ENCODE peak calls at places on chromosome 6, in ten cellular contexts. One of them, this sample, is unnamed.
A peak's percentile ranks its signal among the peaks of the same experiment; 100 is the strongest.

GRCh38 chr6:89313006-89313405 is 2.1 kb downstream of the GABRR2 start:
- DNase-seq in glutamatergic neuron: no peak
- DNase-seq in A549: no peak
- DNase-seq in osteocyte: no peak
- DNase-seq in GM06990: no peak
- DNase-seq in MCF 10A: peak; percentile 83
- DNase-seq in HCT116: no peak
- DNase-seq in heart right ventricle: peak; percentile 68
- DNase-seq in GM12865: no peak
- DNase-seq in RWPE1: no peak
- DNase-seq in this sample: peak; percentile 88

GRCh38 chr6:114119056-114119455 is 148.1 kb upstream of the HDAC2 start:
- DNase-seq in HCT116: no peak
- DNase-seq in MCF 10A: no peak
- DNase-seq in osteocyte: no peak
- DNase-seq in A549: no peak
- DNase-seq in glutamatergic neuron: no peak
- DNase-seq in GM06990: no peak
- DNase-seq in RWPE1: no peak
- DNase-seq in GM12865: no peak
- DNase-seq in heart right ventricle: no peak
- DNase-seq in this sample: no peak

GRCh38 chr6:68473433-68474210 is 161.5 kb upstream of the ADGRB3 start:
- DNase-seq in MCF 10A: peak; percentile 10
- DNase-seq in GM06990: no peak
- DNase-seq in glutamatergic neuron: no peak
- DNase-seq in RWPE1: no peak
- DNase-seq in GM12865: no peak
- DNase-seq in HCT116: no peak
- DNase-seq in osteocyte: no peak
- DNase-seq in A549: no peak
- DNase-seq in heart right ventricle: no peak
- DNase-seq in this sample: no peak

GRCh38 chr6:130516604-130517003 is 150.8 kb downstream of the TMEM200A start:
- DNase-seq in HCT116: no peak
- DNase-seq in glutamatergic neuron: no peak
- DNase-seq in osteocyte: no peak
- DNase-seq in GM12865: peak; percentile 19
- DNase-seq in MCF 10A: no peak
- DNase-seq in GM06990: no peak
- DNase-seq in heart right ventricle: no peak
- DNase-seq in RWPE1: no peak
- DNase-seq in A549: no peak
- DNase-seq in this sample: no peak

GRCh38 chr6:54112171-54112650 is 968 bp downstream of the MLIP start:
- DNase-seq in MCF 10A: no peak
- DNase-seq in HCT116: no peak
- DNase-seq in GM06990: no peak
- DNase-seq in glutamatergic neuron: no peak
- DNase-seq in RWPE1: no peak
- DNase-seq in osteocyte: no peak
- DNase-seq in GM12865: no peak
- DNase-seq in A549: no peak
- DNase-seq in heart right ventricle: no peak
- DNase-seq in this sample: no peak

GRCh38 chr6:45480697-45481415 is 103.1 kb upstream of the SUPT3H start:
- DNase-seq in glutamatergic neuron: no peak
- DNase-seq in RWPE1: no peak
- DNase-seq in MCF 10A: peak; percentile 59
- DNase-seq in A549: no peak
- DNase-seq in GM12865: no peak
- DNase-seq in HCT116: no peak
- DNase-seq in GM06990: no peak
- DNase-seq in heart right ventricle: no peak
- DNase-seq in osteocyte: no peak
- DNase-seq in this sample: no peak

GRCh38 chr6:69390125-69390524 is 406.7 kb downstream of the LMBRD1 start:
- DNase-seq in GM06990: no peak
- DNase-seq in RWPE1: no peak
- DNase-seq in MCF 10A: no peak
- DNase-seq in A549: no peak
- DNase-seq in glutamatergic neuron: no peak
- DNase-seq in HCT116: no peak
- DNase-seq in osteocyte: no peak
- DNase-seq in GM12865: peak; percentile 2
- DNase-seq in heart right ventricle: no peak
- DNase-seq in this sample: no peak

GRCh38 chr6:3457710-3458605 is 1.1 kb upstream of the SLC22A23 start:
- DNase-seq in RWPE1: peak; percentile 34
- DNase-seq in osteocyte: no peak
- DNase-seq in HCT116: peak; percentile 42
- DNase-seq in A549: no peak
- DNase-seq in glutamatergic neuron: peak; percentile 45
- DNase-seq in GM12865: no peak
- DNase-seq in GM06990: no peak
- DNase-seq in MCF 10A: peak; percentile 72
- DNase-seq in heart right ventricle: peak; percentile 7
- DNase-seq in this sample: no peak

GRCh38 chr6:46210294-46210693 is 39.5 kb upstream of the ENPP5 start:
- DNase-seq in A549: no peak
- DNase-seq in GM12865: no peak
- DNase-seq in RWPE1: no peak
- DNase-seq in GM06990: no peak
- DNase-seq in HCT116: no peak
- DNase-seq in osteocyte: no peak
- DNase-seq in MCF 10A: no peak
- DNase-seq in glutamatergic neuron: no peak
- DNase-seq in heart right ventricle: no peak
- DNase-seq in this sample: no peak

GRCh38 chr6:79180082-79180481 is 54.4 kb downstream of the HMGN3 start:
- DNase-seq in RWPE1: no peak
- DNase-seq in GM12865: no peak
- DNase-seq in GM06990: no peak
- DNase-seq in glutamatergic neuron: no peak
- DNase-seq in A549: no peak
- DNase-seq in osteocyte: no peak
- DNase-seq in HCT116: no peak
- DNase-seq in heart right ventricle: no peak
- DNase-seq in MCF 10A: no peak
- DNase-seq in this sample: no peak

GRCh38 chr6:48835421-48835958 is 627.6 kb downstream of the MMUT start:
- DNase-seq in GM12865: peak; percentile 5
- DNase-seq in MCF 10A: peak; percentile 45
- DNase-seq in glutamatergic neuron: no peak
- DNase-seq in HCT116: no peak
- DNase-seq in heart right ventricle: no peak
- DNase-seq in A549: no peak
- DNase-seq in osteocyte: no peak
- DNase-seq in RWPE1: no peak
- DNase-seq in GM06990: no peak
- DNase-seq in this sample: no peak

GRCh38 chr6:136405410-136406029 is 115.9 kb upstream of the BCLAF1 start:
- DNase-seq in HCT116: no peak
- DNase-seq in heart right ventricle: no peak
- DNase-seq in RWPE1: no peak
- DNase-seq in osteocyte: no peak
- DNase-seq in MCF 10A: peak; percentile 4
- DNase-seq in glutamatergic neuron: no peak
- DNase-seq in GM12865: no peak
- DNase-seq in A549: no peak
- DNase-seq in GM06990: no peak
- DNase-seq in this sample: no peak

GRCh38 chr6:111086685-111087084 is 618 bp upstream of the SLC16A10 start:
- DNase-seq in glutamatergic neuron: no peak
- DNase-seq in GM06990: no peak
- DNase-seq in HCT116: no peak
- DNase-seq in MCF 10A: no peak
- DNase-seq in osteocyte: no peak
- DNase-seq in RWPE1: no peak
- DNase-seq in heart right ventricle: no peak
- DNase-seq in GM12865: no peak
- DNase-seq in A549: no peak
- DNase-seq in this sample: no peak

GRCh38 chr6:135212935-135213334 is 31.8 kb downstream of the MYB start:
- DNase-seq in MCF 10A: peak; percentile 39
- DNase-seq in glutamatergic neuron: no peak
- DNase-seq in GM12865: no peak
- DNase-seq in RWPE1: peak; percentile 31
- DNase-seq in GM06990: no peak
- DNase-seq in osteocyte: no peak
- DNase-seq in heart right ventricle: no peak
- DNase-seq in A549: no peak
- DNase-seq in HCT116: no peak
- DNase-seq in this sample: peak; percentile 74

GRCh38 chr6:31479151-31479932 is 18.6 kb upstream of the MICB start:
- DNase-seq in RWPE1: no peak
- DNase-seq in osteocyte: peak; percentile 57
- DNase-seq in A549: no peak
- DNase-seq in heart right ventricle: no peak
- DNase-seq in GM12865: no peak
- DNase-seq in HCT116: no peak
- DNase-seq in GM06990: no peak
- DNase-seq in glutamatergic neuron: no peak
- DNase-seq in MCF 10A: no peak
- DNase-seq in this sample: no peak

DNA sequence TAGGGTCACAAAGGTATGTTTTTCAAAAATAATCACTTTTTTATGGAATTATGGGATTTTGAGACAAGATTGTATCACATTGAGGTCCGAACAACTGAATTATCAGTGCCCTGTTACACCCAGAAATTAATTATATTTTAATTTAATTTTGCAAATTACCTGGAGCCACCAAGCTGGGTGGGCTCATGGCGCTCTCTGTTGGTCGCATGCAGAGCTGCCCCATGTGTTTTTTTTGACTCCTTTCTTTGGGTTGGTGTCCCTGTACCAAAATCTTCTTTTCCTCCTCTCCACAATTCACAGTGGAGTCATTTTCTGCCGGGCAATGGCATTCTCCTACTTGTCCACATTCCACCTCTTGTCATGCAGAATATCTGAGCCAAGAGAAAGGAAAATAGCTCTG is 38.9 kb upstream of the FRMD1 start:
- DNase-seq in glutamatergic neuron: no peak
- DNase-seq in MCF 10A: no peak
- DNase-seq in heart right ventricle: no peak
- DNase-seq in GM06990: no peak
- DNase-seq in osteocyte: no peak
- DNase-seq in A549: no peak
- DNase-seq in GM12865: no peak
- DNase-seq in HCT116: no peak
- DNase-seq in RWPE1: no peak
- DNase-seq in this sample: no peak
- TF ChIP-seq CTCF in glutamatergic neuron: no peak
- TF ChIP-seq CTCF in MCF 10A: no peak
- TF ChIP-seq CTCF in heart right ventricle: peak; percentile 67
- TF ChIP-seq CTCF in GM06990: no peak
- TF ChIP-seq CTCF in osteocyte: peak; percentile 53
- TF ChIP-seq CTCF in A549: no peak
- TF ChIP-seq CTCF in GM12865: no peak
- TF ChIP-seq CTCF in HCT116: peak; percentile 50
- TF ChIP-seq CTCF in RWPE1: no peak
- TF ChIP-seq CTCF in this sample: peak; percentile 50

DNA sequence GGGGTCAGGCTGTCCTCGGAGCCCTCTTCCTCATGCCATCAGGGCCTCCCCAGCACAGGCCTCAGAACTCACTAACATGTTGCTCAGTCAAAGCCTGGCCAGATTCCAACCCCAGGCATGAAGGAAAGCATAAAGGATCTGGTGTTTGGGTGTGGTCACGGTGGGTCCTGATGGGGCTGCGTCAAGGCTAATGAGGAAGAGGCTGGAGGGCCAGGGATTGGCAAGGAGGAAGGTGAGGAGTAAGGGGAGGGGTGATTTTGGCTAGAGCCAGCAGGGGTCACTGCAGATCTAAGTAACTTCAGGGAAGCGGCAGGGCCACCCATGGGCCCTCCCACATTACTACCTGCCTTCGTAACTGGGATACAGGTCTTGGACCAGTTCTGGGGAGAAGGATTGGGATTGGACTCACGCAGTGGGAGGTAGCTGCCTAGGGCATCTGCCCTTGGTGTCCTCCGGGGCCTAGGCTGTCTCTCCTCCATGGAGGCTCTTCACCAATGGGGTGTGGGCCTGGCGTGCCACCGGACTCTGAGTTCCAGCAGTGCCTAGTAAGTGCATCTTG is 36.2 kb upstream of the MRPS18A start:
- DNase-seq in GM12865: peak; percentile 89
- DNase-seq in GM06990: peak; percentile 63
- DNase-seq in heart right ventricle: peak; percentile 65
- DNase-seq in glutamatergic neuron: no peak
- DNase-seq in A549: peak; percentile 56
- DNase-seq in RWPE1: peak; percentile 74
- DNase-seq in HCT116: peak; percentile 79
- DNase-seq in MCF 10A: peak; percentile 90
- DNase-seq in osteocyte: no peak
- DNase-seq in this sample: no peak
- TF ChIP-seq CTCF in GM12865: peak; percentile 82
- TF ChIP-seq CTCF in GM06990: peak; percentile 83
- TF ChIP-seq CTCF in heart right ventricle: peak; percentile 72
- TF ChIP-seq CTCF in glutamatergic neuron: peak; percentile 38
- TF ChIP-seq CTCF in A549: peak; percentile 49
- TF ChIP-seq CTCF in RWPE1: peak; percentile 41
- TF ChIP-seq CTCF in HCT116: peak; percentile 77
- TF ChIP-seq CTCF in MCF 10A: peak; percentile 66
- TF ChIP-seq CTCF in osteocyte: peak; percentile 55
- TF ChIP-seq CTCF in this sample: peak; percentile 79

GRCh38 chr6:11692451-11693376 is 85.9 kb downstream of the ADTRP start:
- DNase-seq in HCT116: no peak
- DNase-seq in heart right ventricle: no peak
- DNase-seq in GM12865: no peak
- DNase-seq in glutamatergic neuron: no peak
- DNase-seq in RWPE1: no peak
- DNase-seq in osteocyte: no peak
- DNase-seq in GM06990: no peak
- DNase-seq in A549: no peak
- DNase-seq in MCF 10A: no peak
- DNase-seq in this sample: no peak

GRCh38 chr6:11685411-11686093 is 93.1 kb downstream of the ADTRP start:
- DNase-seq in GM12865: no peak
- DNase-seq in MCF 10A: peak; percentile 61
- DNase-seq in RWPE1: peak; percentile 77
- DNase-seq in glutamatergic neuron: no peak
- DNase-seq in heart right ventricle: no peak
- DNase-seq in GM06990: no peak
- DNase-seq in A549: peak; percentile 18
- DNase-seq in osteocyte: no peak
- DNase-seq in HCT116: peak; percentile 36
- DNase-seq in this sample: peak; percentile 64

GRCh38 chr6:11689847-11690246 is 88.8 kb downstream of the ADTRP start:
- DNase-seq in glutamatergic neuron: no peak
- DNase-seq in RWPE1: no peak
- DNase-seq in GM06990: no peak
- DNase-seq in A549: no peak
- DNase-seq in MCF 10A: no peak
- DNase-seq in osteocyte: no peak
- DNase-seq in HCT116: no peak
- DNase-seq in heart right ventricle: no peak
- DNase-seq in GM12865: no peak
- DNase-seq in this sample: no peak
- TF ChIP-seq CTCF in glutamatergic neuron: no peak
- TF ChIP-seq CTCF in RWPE1: no peak
- TF ChIP-seq CTCF in GM06990: no peak
- TF ChIP-seq CTCF in A549: no peak
- TF ChIP-seq CTCF in MCF 10A: no peak
- TF ChIP-seq CTCF in osteocyte: no peak
- TF ChIP-seq CTCF in HCT116: no peak
- TF ChIP-seq CTCF in heart right ventricle: no peak
- TF ChIP-seq CTCF in GM12865: no peak
- TF ChIP-seq CTCF in this sample: no peak

GRCh38 chr6:42084889-42085288 is 34.6 kb downstream of the TAF8 start:
- DNase-seq in GM06990: no peak
- DNase-seq in osteocyte: no peak
- DNase-seq in GM12865: no peak
- DNase-seq in glutamatergic neuron: no peak
- DNase-seq in A549: peak; percentile 25
- DNase-seq in MCF 10A: no peak
- DNase-seq in heart right ventricle: no peak
- DNase-seq in RWPE1: no peak
- DNase-seq in HCT116: no peak
- DNase-seq in this sample: no peak
- TF ChIP-seq CTCF in GM06990: no peak
- TF ChIP-seq CTCF in osteocyte: no peak
- TF ChIP-seq CTCF in GM12865: no peak
- TF ChIP-seq CTCF in glutamatergic neuron: no peak
- TF ChIP-seq CTCF in A549: peak; percentile 13
- TF ChIP-seq CTCF in MCF 10A: no peak
- TF ChIP-seq CTCF in heart right ventricle: no peak
- TF ChIP-seq CTCF in RWPE1: no peak
- TF ChIP-seq CTCF in HCT116: peak; percentile 45
- TF ChIP-seq CTCF in this sample: peak; percentile 18

This sample was measured in HFFc6.